ENCODE peak calls at places on chromosomes 12 and 14, in five cellular contexts. R, U, E, J and C are unnamed samples.

GRCh38 chr14:41419709-41420108 is 187.0 kb upstream of the LRFN5 start:
- DNase-seq in J (no peak), E (no peak), U (no peak), R (no peak), C (no peak)

GRCh38 chr12:68804654-68805591 is 3.1 kb upstream of the MDM2 start:
- DNase-seq in E (no peak), R (no peak), U (no peak), J (no peak), C (no peak)

GRCh38 chr12:46908236-46908935 is 82.6 kb upstream of the SLC38A4 start:
- DNase-seq in R (peak), E (no peak), J (peak), U (no peak), C (no peak)

GRCh38 chr14:101056446-101056845 is 152.9 kb upstream of the RTL1 start:
- DNase-seq in E (no peak), U (no peak), R (no peak), J (peak), C (no peak)

GRCh38 chr14:22668417-22668816 is 24.3 kb upstream of the OR6J1 start:
- DNase-seq in J (peak), U (no peak), E (no peak), R (peak), C (no peak)

GRCh38 chr12:15837141-15837781 is 44.9 kb upstream of the STRAP start:
- DNase-seq in U (no peak), E (no peak), R (no peak), J (peak), C (no peak)

GRCh38 chr14:49303952-49304516 is 282.1 kb downstream of the RPS29 start:
- DNase-seq in E (no peak), J (peak), R (peak), U (peak), C (peak)

GRCh38 chr12:6635856-6636521 is at the start of gene LPAR5:
- DNase-seq in R (peak), J (peak), U (no peak), E (no peak), C (no peak)

GRCh38 chr12:31745242-31745641 is 16.4 kb upstream of the AMN1 start:
- DNase-seq in J (no peak), R (no peak), E (no peak), U (no peak), C (no peak)

GRCh38 chr12:110475426-110475825 is 6.8 kb downstream of the FAM216A start:
- DNase-seq in J (no peak), E (no peak), U (no peak), R (no peak), C (no peak)

GRCh38 chr12:15629108-15629507 is 160.1 kb downstream of the EPS8 start:
- DNase-seq in J (peak), R (peak), U (no peak), E (peak), C (peak)

GRCh38 chr12:29104495-29104894 is 44.6 kb upstream of the FAR2 start:
- DNase-seq in R (no peak), J (no peak), E (no peak), U (no peak), C (no peak)

GRCh38 chr12:2651061-2651965 is 143.5 kb upstream of the FKBP4 start:
- DNase-seq in J (no peak), U (no peak), E (no peak), R (no peak), C (no peak)

GRCh38 chr12:131982041-131982440 is 32.3 kb downstream of the EP400 start:
- DNase-seq in R (no peak), J (no peak), U (no peak), E (no peak), C (no peak)

GRCh38 chr14:36208690-36209278 is 32.3 kb upstream of the PTCSC3 start:
- DNase-seq in E (no peak), R (no peak), J (no peak), U (no peak), C (no peak)

GRCh38 chr12:77577756-77578155 is 252.9 kb upstream of the NAV3 start:
- DNase-seq in J (peak), U (no peak), R (no peak), E (no peak), C (no peak)

GRCh38 chr14:105324080-105324778 is 9.7 kb downstream of the PACS2 start:
- DNase-seq in R (no peak), J (no peak), E (peak), U (no peak), C (no peak)

GRCh38 chr14:29937116-29937515 is 9.5 kb upstream of the PRKD1 start:
- DNase-seq in J (peak), U (no peak), E (no peak), R (peak), C (no peak)

GRCh38 chr14:50062438-50063039 is 53.8 kb downstream of the VCPKMT start:
- DNase-seq in E (no peak), R (peak), J (peak), U (peak), C (no peak)

GRCh38 chr12:54840293-54840692 is 14.0 kb upstream of the MUCL1 start:
- DNase-seq in U (no peak), E (no peak), J (no peak), R (no peak), C (no peak)

GRCh38 chr12:127570387-127570786 is 696.6 kb upstream of the TMEM132C start:
- DNase-seq in J (no peak), R (no peak), U (no peak), E (no peak), C (no peak)

GRCh38 chr12:47393403-47393790 is 312.4 kb downstream of the RPAP3 start:
- DNase-seq in U (no peak), E (no peak), R (no peak), J (peak), C (no peak)

GRCh38 chr14:63840981-63841380 is 11.8 kb upstream of the SYNE2 start:
- DNase-seq in J (no peak), R (peak), U (no peak), E (no peak), C (no peak)

GRCh38 chr12:119624971-119625370 is 31.4 kb downstream of the TMEM233 start:
- DNase-seq in R (no peak), J (peak), E (no peak), U (no peak), C (no peak)

GRCh38 chr14:101064121-101064661 is 160.7 kb upstream of the RTL1 start:
- DNase-seq in U (no peak), R (no peak), E (peak), J (no peak), C (no peak)

GRCh38 chr12:1496162-1496925 is 98.0 kb downstream of the FBXL14 start:
- DNase-seq in U (no peak), R (peak), J (peak), E (peak), C (no peak)

GRCh38 chr12:67436230-67436629 is 167.1 kb downstream of the CAND1 start:
- DNase-seq in E (no peak), U (no peak), R (peak), J (no peak), C (no peak)

GRCh38 chr14:96573473-96574100 is 71.4 kb downstream of the PAPOLA start:
- DNase-seq in J (no peak), U (no peak), R (no peak), E (no peak), C (no peak)

GRCh38 chr12:108565976-108566375 is 3.6 kb downstream of the ISCU start:
- DNase-seq in J (peak), E (peak), R (peak), U (no peak), C (no peak)

GRCh38 chr12:65878540-65878939 is 54.3 kb downstream of the HMGA2 start:
- DNase-seq in E (no peak), U (no peak), J (peak), R (peak), C (no peak)

GRCh38 chr14:104749111-104749649 is 3.8 kb upstream of the SIVA1 start:
- DNase-seq in E (peak), U (no peak), R (peak), J (peak), C (no peak)

GRCh38 chr14:78399316-78399889 is 229.2 kb downstream of the NRXN3 start:
- DNase-seq in R (peak), E (no peak), J (peak), U (peak), C (peak)

GRCh38 chr12:65232490-65233077 is 45.9 kb upstream of the MSRB3 start:
- DNase-seq in R (peak), J (peak), U (no peak), E (no peak), C (no peak)

GRCh38 chr14:35687335-35687939 is 121.7 kb downstream of the RALGAPA1 start:
- DNase-seq in J (peak), E (no peak), R (peak), U (peak), C (peak)

GRCh38 chr12:119406322-119406721 is 71.8 kb downstream of the CCDC60 start:
- DNase-seq in R (no peak), U (no peak), J (no peak), E (no peak), C (no peak)

GRCh38 chr12:13390381-13390856 is 193.9 kb downstream of the EMP1 start:
- DNase-seq in E (peak), U (no peak), R (peak), J (peak), C (no peak)

GRCh38 chr12:14384783-14385638 is 19.5 kb downstream of the ATF7IP start:
- DNase-seq in J (peak), E (peak), R (peak), U (peak), C (peak)

GRCh38 chr12:58069268-58069967 is 128.1 kb downstream of the ATP23 start:
- DNase-seq in U (no peak), R (peak), J (peak), E (no peak), C (no peak)

GRCh38 chr12:132342322-132342721 is 12.9 kb upstream of the GALNT9 start:
- DNase-seq in R (no peak), U (peak), J (no peak), E (no peak), C (no peak)